ENCODE peak calls at places on chromosomes 12 and 14, in eight cellular contexts. Q is PC-9, L is heart right ventricle, E is aorta, D is endodermal cell, R is HepG2, P is cardiac muscle cell, M is gastrocnemius medialis. U is an unnamed sample.

GRCh38 chr12:122283680-122284079 is 17.4 kb upstream of the VPS33A start:
- DNase-seq in Q (no peak), L (no peak), E (no peak), D (no peak), R (no peak), P (no peak), M (no peak), U (no peak)

GRCh38 chr14:49879683-49880204 is 13.1 kb upstream of the ARF6 start:
- DNase-seq in Q (peak; percentile 39), L (peak; percentile 30), E (peak; percentile 66), D (peak; percentile 86), R (peak; percentile 80), P (peak; percentile 75), M (peak; percentile 45), U (peak; percentile 58)

GRCh38 chr14:79044894-79045624 is 874.9 kb downstream of the NRXN3 start:
- DNase-seq in Q (peak; percentile 11), L (no peak), E (no peak), D (peak; percentile 59), R (no peak), P (peak; percentile 6), M (no peak), U (peak; percentile 94)

GRCh38 chr12:115455268-115455681 is 771.3 kb upstream of the TBX3 start:
- DNase-seq in Q (no peak), L (no peak), E (no peak), D (peak; percentile 67), R (peak; percentile 63), P (no peak), M (no peak), U (no peak)

GRCh38 chr12:128578045-128578444 is 245.7 kb downstream of the SLC15A4 start:
- DNase-seq in Q (no peak), L (no peak), E (no peak), D (no peak), R (no peak), P (no peak), M (no peak), U (no peak)

GRCh38 chr12:80188566-80188965 is 89.2 kb downstream of the OTOGL start:
- DNase-seq in Q (no peak), L (no peak), E (no peak), D (no peak), R (no peak), P (no peak), M (no peak), U (no peak)

GRCh38 chr12:47234576-47235141 is 154.9 kb upstream of the AMIGO2 start:
- DNase-seq in Q (no peak), L (no peak), E (no peak), D (peak; percentile 63), R (no peak), P (no peak), M (no peak), U (no peak)

GRCh38 chr12:41189395-41190251 is 1.5 kb downstream of the PDZRN4 start:
- DNase-seq in Q (no peak), L (no peak), E (no peak), D (peak; percentile 75), R (no peak), P (peak; percentile 2), M (no peak), U (peak; percentile 29)

GRCh38 chr14:69441948-69442347 is 42.6 kb upstream of the PLEKHD1 start:
- DNase-seq in Q (no peak), L (no peak), E (no peak), D (no peak), R (no peak), P (no peak), M (no peak), U (no peak)

GRCh38 chr12:124506832-124507153 is 60.6 kb downstream of the NCOR2 start:
- DNase-seq in Q (no peak), L (no peak), E (no peak), D (no peak), R (no peak), P (no peak), M (no peak), U (no peak)
- H3K4me1 ChIP-seq in Q (peaks cover 37% of the 10 kb centered on the region), L (peaks cover 87% of the 10 kb centered on the region), E (no peaks in the 10 kb centered on the region), D (peaks cover 17% of the 10 kb centered on the region), R (peaks cover 30% of the 10 kb centered on the region), P (peaks cover 52% of the 10 kb centered on the region), M (peaks cover 72% of the 10 kb centered on the region), U (peaks cover 34% of the 10 kb centered on the region)

GRCh38 chr12:20382117-20382516 is 13.8 kb downstream of the PDE3A start:
- DNase-seq in Q (no peak), L (no peak), E (no peak), D (no peak), R (no peak), P (no peak), M (no peak), U (no peak)
- H3K4me1 ChIP-seq in Q (no peaks in the 10 kb centered on the region), L (peaks cover 43% of the 10 kb centered on the region), E (no peaks in the 10 kb centered on the region), D (no peaks in the 10 kb centered on the region), R (no peaks in the 10 kb centered on the region), P (peaks cover 28% of the 10 kb centered on the region), M (no peaks in the 10 kb centered on the region), U (no peaks in the 10 kb centered on the region)

GRCh38 chr14:52873694-52874093 is 77.2 kb downstream of the FERMT2 start:
- DNase-seq in Q (no peak), L (no peak), E (no peak), D (no peak), R (no peak), P (peak; percentile 83), M (peak; percentile 41), U (peak; percentile 45)

GRCh38 chr14:52873096-52873495 is 77.8 kb downstream of the FERMT2 start:
- DNase-seq in Q (no peak), L (no peak), E (no peak), D (no peak), R (no peak), P (no peak), M (no peak), U (no peak)

GRCh38 chr14:52875707-52876106 is 75.1 kb downstream of the FERMT2 start:
- DNase-seq in Q (no peak), L (no peak), E (no peak), D (no peak), R (no peak), P (peak; percentile 33), M (no peak), U (no peak)

GRCh38 chr14:52876311-52876710 is 74.5 kb downstream of the FERMT2 start:
- DNase-seq in Q (no peak), L (no peak), E (no peak), D (no peak), R (no peak), P (peak; percentile 70), M (no peak), U (no peak)

DNA sequence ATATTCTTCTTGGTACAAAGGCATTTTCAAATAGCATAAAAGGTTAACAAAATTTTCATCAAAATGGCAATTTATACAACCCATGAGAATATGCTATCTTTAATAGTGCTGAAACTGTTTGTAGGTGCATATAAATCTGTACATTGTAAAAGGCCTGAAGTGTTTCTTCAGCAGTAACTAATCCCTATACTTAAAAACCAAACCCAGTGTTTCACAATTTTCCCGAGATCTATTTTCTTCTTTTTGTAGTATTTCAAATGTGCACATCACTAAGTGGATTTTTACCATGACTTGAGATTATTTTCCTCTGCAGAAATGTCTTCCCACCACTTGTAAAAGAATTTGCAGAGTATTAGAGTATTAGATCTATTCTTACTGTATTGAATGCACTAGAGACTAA is 76.5 kb downstream of the FERMT2 start:
- DNase-seq in Q (no peak), L (no peak), E (no peak), D (no peak), R (no peak), P (no peak), M (no peak), U (no peak)
- H3K4me1 ChIP-seq in Q (peaks cover 11% of the 10 kb centered on the region), L (peaks cover 26% of the 10 kb centered on the region), E (no peaks in the 10 kb centered on the region), D (peaks cover 3% of the 10 kb centered on the region), R (no peaks in the 10 kb centered on the region), P (peaks cover 8% of the 10 kb centered on the region), M (no peaks in the 10 kb centered on the region), U (peaks cover 31% of the 10 kb centered on the region)

DNA sequence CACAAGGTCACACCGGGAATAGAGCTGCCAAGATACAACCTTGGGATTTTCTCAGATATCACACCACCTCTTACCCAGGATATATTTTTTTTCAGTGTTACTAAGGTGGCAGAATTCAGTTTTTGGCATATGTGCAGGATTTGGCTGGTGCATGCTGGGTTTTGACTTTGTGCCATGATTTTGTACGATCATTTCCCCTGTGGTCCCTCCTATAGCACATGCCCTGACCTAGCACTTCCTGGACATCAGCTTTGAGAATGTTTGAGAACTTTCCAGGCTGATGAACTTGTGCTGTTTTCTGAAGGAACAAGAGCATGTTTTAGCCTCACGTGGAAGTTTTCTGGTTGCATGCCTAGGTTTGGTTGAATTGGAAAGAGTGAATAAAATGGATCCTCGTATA is 11.0 kb upstream of the TBPL2 start:
- DNase-seq in Q (no peak), L (no peak), E (no peak), D (peak; percentile 4), R (no peak), P (peak; percentile 69), M (no peak), U (no peak)
- H3K4me1 ChIP-seq in Q (peaks cover 86% of the 10 kb centered on the region), L (peaks cover 30% of the 10 kb centered on the region), E (peaks cover 3% of the 10 kb centered on the region), D (peaks cover 17% of the 10 kb centered on the region), R (peaks cover 20% of the 10 kb centered on the region), P (peaks cover 15% of the 10 kb centered on the region), M (no peaks in the 10 kb centered on the region), U (peaks cover 34% of the 10 kb centered on the region)

GRCh38 chr14:52914295-52914694 is 36.6 kb downstream of the FERMT2 start:
- DNase-seq in Q (no peak), L (no peak), E (no peak), D (no peak), R (no peak), P (no peak), M (no peak), U (no peak)

GRCh38 chr14:52913271-52913670 is 37.6 kb downstream of the FERMT2 start:
- DNase-seq in Q (no peak), L (no peak), E (no peak), D (no peak), R (no peak), P (peak; percentile 79), M (no peak), U (no peak)

GRCh38 chr14:52907949-52908348 is 42.9 kb downstream of the FERMT2 start:
- DNase-seq in Q (no peak), L (no peak), E (no peak), D (no peak), R (no peak), P (no peak), M (no peak), U (no peak)

GRCh38 chr14:52910597-52910996 is 40.3 kb downstream of the FERMT2 start:
- DNase-seq in Q (no peak), L (no peak), E (no peak), D (no peak), R (no peak), P (no peak), M (no peak), U (no peak)

GRCh38 chr14:52911904-52912303 is 38.9 kb downstream of the FERMT2 start:
- DNase-seq in Q (no peak), L (no peak), E (no peak), D (no peak), R (no peak), P (no peak), M (no peak), U (no peak)
- H3K4me1 ChIP-seq in Q (peaks cover under 1% of the 10 kb centered on the region), L (peaks cover 42% of the 10 kb centered on the region), E (no peaks in the 10 kb centered on the region), D (no peaks in the 10 kb centered on the region), R (no peaks in the 10 kb centered on the region), P (no peaks in the 10 kb centered on the region), M (peaks cover 17% of the 10 kb centered on the region), U (peaks cover 6% of the 10 kb centered on the region)

U was measured in foreskin keratinocyte.